ENCODE peak calls at places on chromosomes 1 and 21, in seven cellular contexts. R is Peyer's patch, J is esophagus squamous epithelium, Y is colonic mucosa, C is gastrocnemius medialis, P is SK-N-MC, N is kidney epithelial cell. Q is an unnamed sample. For H3K36me3, the result is how much of the 10 kb centered on the place peaks cover.

GRCh38 chr1:235470741-235471439 is 33.4 kb downstream of the B3GALNT2 start:
- DNase-seq in J (no peak), P (no peak), Y (no peak), N (no peak), R (no peak), C (no peak), Q (no peak)

GRCh38 chr1:167983797-167984196 is 46.9 kb upstream of the MPC2 start:
- DNase-seq in N (no peak), P (no peak), C (no peak), R (no peak), J (no peak), Y (no peak), Q (no peak)

GRCh38 chr21:43308101-43308500 is 118.8 kb downstream of the SIK1 start:
- DNase-seq in R (no peak), N (no peak), C (no peak), Y (no peak), P (no peak), J (no peak), Q (no peak)

GRCh38 chr1:155978325-155978972 is at the start of gene ARHGEF2:
- DNase-seq in R (peak), P (no peak), Y (peak), C (peak), J (peak), N (no peak), Q (peak)

GRCh38 chr1:10979483-10979920 is 33.0 kb upstream of the TARDBP start:
- DNase-seq in R (no peak), J (no peak), P (no peak), C (peak), Y (no peak), N (no peak), Q (no peak)

GRCh38 chr21:42480736-42481135 is 15.3 kb downstream of the RSPH1 start:
- DNase-seq in P (no peak), C (no peak), Y (peak), N (no peak), J (no peak), R (no peak), Q (no peak)

GRCh38 chr1:194024659-194025058 is 838.2 kb upstream of the B3GALT2 start:
- DNase-seq in C (no peak), R (no peak), J (no peak), P (peak), Y (no peak), N (peak), Q (no peak)

GRCh38 chr21:44556879-44557278 is 1.7 kb downstream of the KRTAP10-3 start:
- DNase-seq in Y (no peak), N (no peak), P (no peak), R (peak), J (no peak), C (no peak), Q (no peak)

GRCh38 chr1:12738934-12739333 is 7.1 kb upstream of the CFAP107 start:
- DNase-seq in R (no peak), N (no peak), J (no peak), Y (no peak), C (no peak), P (no peak), Q (no peak)

GRCh38 chr1:63936276-63936675 is 162.5 kb downstream of the ROR1 start:
- DNase-seq in C (no peak), J (no peak), N (no peak), Y (no peak), P (no peak), R (no peak), Q (no peak)

GRCh38 chr1:8687053-8687452 is 130.4 kb downstream of the RERE start:
- DNase-seq in R (no peak), N (no peak), P (no peak), C (no peak), Y (peak), J (no peak), Q (peak)

GRCh38 chr1:207821464-207822045 is 69.7 kb downstream of the CD46 start:
- DNase-seq in N (no peak), R (no peak), C (peak), Y (no peak), P (no peak), J (no peak), Q (no peak)

GRCh38 chr1:221284028-221284427 is 404.8 kb downstream of the HLX start:
- DNase-seq in P (no peak), J (no peak), Y (no peak), N (peak), R (no peak), C (no peak), Q (no peak)

GRCh38 chr1:155933591-155934096 is 569 bp downstream of the KHDC4 start:
- DNase-seq in Y (no peak), C (no peak), J (no peak), P (no peak), R (no peak), N (no peak), Q (no peak)

GRCh38 chr1:67847466-67847865 is 14.2 kb upstream of the GNG12 start:
- DNase-seq in N (no peak), P (no peak), Y (no peak), C (no peak), R (no peak), J (no peak), Q (no peak)

DNA sequence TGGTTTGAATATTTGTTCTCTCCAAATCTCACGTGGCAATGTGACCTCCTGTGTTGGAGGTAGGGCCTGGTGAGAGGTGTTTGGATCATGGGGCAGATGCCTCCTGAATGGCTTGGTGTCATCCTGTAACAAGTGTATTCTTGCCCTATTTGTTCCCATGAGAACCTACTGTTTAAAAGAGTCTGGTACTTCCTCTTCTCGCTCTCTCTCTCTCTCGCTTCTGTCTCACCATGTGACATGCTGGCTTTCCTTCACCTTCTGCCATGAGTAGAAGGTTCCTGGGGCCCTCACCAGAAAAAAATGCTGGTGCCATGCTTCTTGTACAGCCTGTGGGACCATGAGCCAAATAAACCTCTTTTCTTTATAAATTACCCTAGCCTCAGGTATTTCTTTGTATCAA is 8.4 kb upstream of the PAXBP1 start:
- DNase-seq in J (no peak), P (no peak), N (no peak), R (no peak), C (no peak), Y (no peak), Q (no peak)
- H3K36me3 ChIP-seq in J (under half), P (under half), N (under half), R (under half), C (under half), Y (under half), Q (under half)

GRCh38 chr1:25456502-25456901 is 25.8 kb downstream of the MACO1 start:
- DNase-seq in R (no peak), N (no peak), J (no peak), C (no peak), Y (no peak), P (no peak), Q (no peak)
- H3K36me3 ChIP-seq in R (under half), N (under half), J (half or more), C (under half), Y (under half), P (under half), Q (under half)

GRCh38 chr1:107389410-107390075 is 248.7 kb downstream of the NTNG1 start:
- DNase-seq in P (no peak), J (no peak), Y (no peak), N (no peak), C (no peak), R (no peak), Q (no peak)

GRCh38 chr1:107394301-107394700 is 253.5 kb downstream of the NTNG1 start:
- DNase-seq in N (no peak), R (no peak), P (no peak), Y (no peak), C (no peak), J (no peak), Q (no peak)

DNA sequence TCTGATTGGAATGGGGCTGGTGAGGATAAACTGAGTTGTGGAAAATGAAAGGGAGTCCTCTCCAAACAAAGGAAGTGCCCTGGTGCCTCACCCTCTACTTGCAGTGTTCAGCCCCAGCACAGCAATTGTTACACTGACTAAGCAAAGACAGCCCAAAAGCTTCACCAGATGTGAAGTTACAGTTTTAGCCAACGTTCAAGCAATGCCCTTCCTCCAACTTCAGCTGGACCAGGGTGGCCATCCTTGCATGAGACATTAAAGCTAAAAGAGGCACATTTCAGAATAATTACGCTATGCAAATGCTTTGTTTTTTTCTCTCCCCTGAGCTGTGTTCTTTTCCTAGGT is 249.2 kb downstream of the NTNG1 start:
- DNase-seq in Y (no peak), N (no peak), J (no peak), P (no peak), R (no peak), C (no peak), Q (no peak)
- H3K36me3 ChIP-seq in Y (under half), N (under half), J (under half), P (under half), R (under half), C (under half), Q (under half)

DNA sequence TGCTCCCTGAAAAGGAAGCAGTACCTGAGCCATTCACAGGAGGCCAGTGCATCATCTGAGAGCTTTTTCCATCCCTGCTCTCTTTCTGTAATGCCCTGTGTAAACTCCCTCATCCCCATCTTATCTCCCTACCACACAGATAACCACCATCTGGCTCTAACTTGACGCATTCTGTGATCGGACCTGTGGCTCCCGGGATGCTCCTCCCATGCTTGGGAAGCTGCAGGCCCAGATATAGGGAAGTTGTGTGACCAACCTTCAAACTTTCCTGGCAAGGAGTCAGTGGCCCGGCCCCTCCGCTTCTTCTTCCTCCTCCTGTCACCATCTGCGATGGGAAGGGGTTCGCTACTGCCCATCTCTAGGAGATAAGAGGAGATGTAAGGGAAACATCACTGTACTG is 21.1 kb downstream of the MKNK1 start:
- DNase-seq in Y (no peak), J (no peak), C (no peak), P (no peak), N (no peak), R (no peak), Q (no peak)
- H3K36me3 ChIP-seq in Y (under half), J (half or more), C (half or more), P (under half), N (under half), R (half or more), Q (half or more)

GRCh38 chr1:244850896-244851295 is 13.4 kb downstream of the HNRNPU start:
- DNase-seq in Y (no peak), R (no peak), J (no peak), C (no peak), P (no peak), N (no peak), Q (no peak)

GRCh38 chr1:244851546-244852231 is 12.7 kb downstream of the HNRNPU start:
- DNase-seq in R (no peak), N (no peak), J (no peak), C (no peak), Y (no peak), P (no peak), Q (no peak)

GRCh38 chr1:244854865-244855578 is 9.3 kb downstream of the HNRNPU start:
- DNase-seq in R (no peak), J (no peak), N (no peak), Y (no peak), P (no peak), C (no peak), Q (no peak)

GRCh38 chr1:244852694-244853093 is 11.6 kb downstream of the HNRNPU start:
- DNase-seq in J (no peak), N (no peak), P (no peak), Y (no peak), C (no peak), R (no peak), Q (no peak)

GRCh38 chr1:244854175-244854574 is 10.2 kb downstream of the HNRNPU start:
- DNase-seq in C (no peak), N (no peak), R (no peak), J (no peak), Y (no peak), P (no peak), Q (no peak)
- H3K36me3 ChIP-seq in C (half or more), N (under half), R (half or more), J (half or more), Y (under half), P (half or more), Q (half or more)

DNA sequence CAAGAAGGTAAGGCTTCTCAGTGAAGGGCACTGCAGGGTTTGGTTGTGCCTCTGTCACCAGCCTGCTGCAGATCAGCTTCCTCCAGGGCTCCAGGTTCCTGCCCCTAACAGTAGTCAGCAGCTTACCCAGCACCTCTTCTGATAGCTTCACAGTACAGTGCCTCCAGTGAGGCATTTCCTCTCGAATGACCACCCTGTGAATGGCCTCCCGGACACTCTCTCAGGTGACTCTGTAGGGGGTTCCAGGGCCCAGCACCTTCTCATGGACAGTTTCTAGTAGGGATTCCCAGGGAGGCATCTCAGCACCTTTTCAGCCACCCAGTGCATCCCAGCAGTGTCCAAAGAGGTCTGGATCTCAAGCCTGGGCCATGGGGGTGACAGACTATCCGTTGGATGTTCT is 28.4 kb downstream of the USP48 start:
- DNase-seq in J (no peak), N (no peak), C (no peak), Y (no peak), P (no peak), R (no peak), Q (no peak)
- H3K36me3 ChIP-seq in J (half or more), N (under half), C (under half), Y (under half), P (under half), R (half or more), Q (half or more)

GRCh38 chr1:229640455-229640854 is 14.4 kb downstream of the URB2 start:
- DNase-seq in P (no peak), R (no peak), Y (peak), J (no peak), C (no peak), N (no peak), Q (no peak)

GRCh38 chr1:229631148-229631547 is 5.1 kb downstream of the URB2 start:
- DNase-seq in N (no peak), Y (no peak), J (no peak), P (no peak), C (no peak), R (no peak), Q (no peak)

GRCh38 chr1:229631966-229632365 is 5.9 kb downstream of the URB2 start:
- DNase-seq in R (no peak), N (no peak), J (no peak), Y (no peak), C (no peak), P (no peak), Q (no peak)

GRCh38 chr1:229637746-229638145 is 11.7 kb downstream of the URB2 start:
- DNase-seq in Y (no peak), N (no peak), R (no peak), J (no peak), C (no peak), P (no peak), Q (no peak)

GRCh38 chr1:229636042-229636441 is 10.0 kb downstream of the URB2 start:
- DNase-seq in C (no peak), P (no peak), R (no peak), J (no peak), Y (no peak), N (no peak), Q (no peak)
- H3K36me3 ChIP-seq in C (under half), P (half or more), R (under half), J (half or more), Y (under half), N (under half), Q (under half)

DNA sequence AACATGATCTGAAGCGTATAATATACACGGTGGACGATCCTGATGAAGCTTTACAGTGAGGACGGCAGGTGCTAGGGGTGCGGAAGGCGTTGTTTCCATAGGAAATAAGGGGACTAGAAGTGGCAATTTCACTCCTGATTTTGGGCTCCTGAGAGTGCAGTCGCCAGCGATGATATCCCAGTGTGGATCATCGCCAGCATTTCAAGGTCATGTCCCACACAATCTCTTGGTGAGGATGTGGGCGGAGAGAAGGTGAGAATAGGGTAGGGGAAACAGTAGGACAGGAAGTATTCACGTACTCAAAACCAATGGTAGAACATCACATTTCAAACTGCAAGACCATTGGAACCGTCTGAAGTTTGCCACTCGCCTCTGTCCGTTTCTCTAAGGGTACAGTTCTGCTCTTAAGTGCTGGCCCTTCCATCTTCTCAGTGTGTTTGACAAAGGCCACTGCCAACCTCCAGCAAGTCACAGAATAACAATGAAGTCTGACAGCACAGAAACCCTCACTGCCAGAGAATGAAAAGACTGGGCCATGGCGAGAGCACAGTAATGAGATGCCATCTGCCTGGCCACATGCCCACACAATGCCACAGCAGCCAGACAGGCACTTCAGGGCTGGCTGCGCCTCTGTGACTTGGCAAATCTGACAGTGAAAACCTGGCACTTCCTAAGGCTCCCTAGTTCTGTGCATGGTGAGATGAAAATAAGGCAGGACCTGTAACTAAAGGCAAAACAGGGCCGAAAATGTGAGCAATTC is 27.9 kb downstream of the PCSK9 start:
- DNase-seq in Y (no peak), J (no peak), C (peak), R (no peak), P (no peak), N (no peak), Q (no peak)
- H3K36me3 ChIP-seq in Y (under half), J (half or more), C (under half), R (half or more), P (under half), N (under half), Q (half or more)

GRCh38 chr1:1267488-1268283 is 6.0 kb downstream of the UBE2J2 start:
- DNase-seq in N (no peak), P (no peak), C (no peak), J (no peak), Y (no peak), R (no peak), Q (no peak)
- H3K36me3 ChIP-seq in N (under half), P (half or more), C (under half), J (half or more), Y (under half), R (half or more), Q (half or more)